ENCODE peak calls at places on chromosome 18, in six cellular contexts. Y is esophagus squamous epithelium, W is keratinocyte, X is neuronal stem cell, E is brain microvascular endothelial cell, A is Peyer's patch. T is an unnamed sample.

GRCh38 chr18:22699629-22700028 is 233.5 kb upstream of the RBBP8 start:
- DNase-seq in X (no peak), A (no peak), Y (no peak), W (no peak), E (no peak), T (no peak)

GRCh38 chr18:49398331-49398730 is 62.1 kb downstream of the DYM start:
- DNase-seq in X (no peak), A (no peak), E (no peak), W (no peak), Y (no peak), T (no peak)

GRCh38 chr18:35099911-35100310 is 58.7 kb downstream of the MAPRE2 start:
- DNase-seq in E (peak), A (no peak), X (no peak), Y (no peak), W (peak), T (peak)

GRCh38 chr18:3007491-3007890 is 5.5 kb downstream of the LPIN2 start:
- DNase-seq in E (no peak), X (no peak), Y (no peak), A (no peak), W (no peak), T (no peak)

GRCh38 chr18:26813043-26813442 is 52.5 kb downstream of the AQP4 start:
- DNase-seq in A (no peak), Y (no peak), E (no peak), W (no peak), X (no peak), T (no peak)

GRCh38 chr18:23169683-23170082 is 34.4 kb downstream of the CABLES1 start:
- DNase-seq in X (no peak), E (no peak), Y (no peak), A (no peak), W (no peak), T (no peak)

GRCh38 chr18:76885011-76885410 is 62.7 kb downstream of the ZNF236 start:
- DNase-seq in X (no peak), Y (no peak), A (no peak), E (no peak), W (no peak), T (no peak)

GRCh38 chr18:49174478-49174877 is 223.7 kb upstream of the SMAD7 start:
- DNase-seq in W (no peak), X (no peak), E (no peak), Y (no peak), A (no peak), T (peak)

GRCh38 chr18:55861266-55861665 is 273.3 kb upstream of the TCF4 start:
- DNase-seq in Y (no peak), E (peak), X (peak), A (no peak), W (no peak), T (no peak)

GRCh38 chr18:28342231-28342630 is 165.3 kb upstream of the CDH2 start:
- DNase-seq in Y (no peak), E (no peak), A (no peak), W (no peak), X (no peak), T (no peak)

GRCh38 chr18:58998421-58999203 is 133.9 kb downstream of the ZNF532 start:
- DNase-seq in A (no peak), X (no peak), E (peak), Y (no peak), W (peak), T (peak)
- H3K4me3 ChIP-seq in A (no peak), X (no peak), E (peak), Y (no peak), W (no peak), T (no peak)

DNA sequence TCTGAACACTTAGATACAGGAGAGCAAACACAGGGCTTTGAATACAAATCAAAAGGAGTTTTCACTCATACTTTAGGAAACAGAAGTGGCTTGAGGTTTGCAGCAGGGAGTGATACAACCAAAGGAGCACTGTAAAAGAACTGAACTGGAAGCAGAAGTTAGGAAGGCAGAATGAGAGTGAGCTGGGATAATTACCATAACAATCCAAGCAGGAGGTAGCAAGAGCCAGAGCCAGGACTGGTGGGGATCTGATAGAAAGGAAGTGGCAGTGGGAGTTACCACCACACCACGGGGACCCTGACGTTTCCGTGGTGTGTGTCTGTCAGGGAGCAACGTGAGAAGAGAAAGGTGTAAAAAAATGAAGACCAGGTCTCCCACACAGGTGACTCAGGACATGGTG is 81.3 kb upstream of the EPB41L3 start:
- DNase-seq in E (no peak), Y (no peak), W (no peak), X (no peak), A (no peak), T (no peak)
- H3K4me3 ChIP-seq in E (no peak), Y (no peak), W (no peak), X (no peak), A (no peak), T (no peak)

DNA sequence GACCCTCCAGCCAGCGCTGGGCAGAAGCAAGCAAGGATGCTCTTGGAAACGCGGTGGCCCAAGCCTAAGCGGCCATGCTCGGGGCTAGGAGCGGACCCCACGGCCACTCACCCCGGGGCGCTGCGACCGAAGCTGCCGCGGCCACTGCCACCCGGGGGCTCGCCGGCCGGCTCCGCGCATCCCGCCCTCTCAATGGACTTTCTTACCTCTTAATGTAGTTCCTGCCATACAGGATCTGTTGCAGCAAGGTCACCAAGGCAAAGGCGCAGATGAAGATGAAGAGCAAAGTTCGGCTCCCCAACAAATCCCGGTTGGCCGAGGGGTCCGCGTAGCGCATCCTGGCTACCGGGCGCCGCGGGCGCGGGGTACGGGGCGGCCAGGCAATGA is 688 bp downstream of the ST8SIA5 start:
- DNase-seq in Y (no peak), X (peak), W (no peak), A (no peak), E (no peak), T (no peak)
- H3K4me3 ChIP-seq in Y (no peak), X (no peak), W (no peak), A (no peak), E (no peak), T (peak)

GRCh38 chr18:63818212-63818611 is 43.0 kb downstream of the SERPINB7 start:
- DNase-seq in W (no peak), Y (no peak), X (no peak), E (no peak), A (no peak), T (no peak)
- H3K4me3 ChIP-seq in W (no peak), Y (no peak), X (no peak), E (no peak), A (no peak), T (no peak)

GRCh38 chr18:50727721-50728470 is 91.9 kb downstream of the MRO start:
- DNase-seq in X (no peak), Y (no peak), E (no peak), W (no peak), A (no peak), T (no peak)
- H3K4me3 ChIP-seq in X (no peak), Y (no peak), E (no peak), W (no peak), A (no peak), T (no peak)

T was measured in skeletal muscle cell.